ENCODE peak calls at places on chromosomes 7 and 10, in five cellular contexts. C is HepG2, S is GM12878, H is upper lobe of left lung, U is K562. J is an unnamed sample.

GRCh38 chr7:153017197-153017596 is 257.6 kb downstream of the ACTR3B start:
- ATAC-seq in C (peak; percentile 90), S (no peak), H (no peak), U (peak; percentile 66), J (no peak)

GRCh38 chr7:3560495-3560894 is 259.4 kb downstream of the SDK1 start:
- ATAC-seq in C (no peak), S (no peak), H (no peak), U (no peak), J (no peak)

GRCh38 chr7:3559178-3559765 is 258.2 kb downstream of the SDK1 start:
- ATAC-seq in C (no peak), S (no peak), H (no peak), U (no peak), J (peak; percentile 79)

GRCh38 chr7:157151626-157152339 is 13.1 kb downstream of the UBE3C start:
- ATAC-seq in C (no peak), S (no peak), H (no peak), U (no peak), J (no peak)

GRCh38 chr7:104124469-104124868 is 83.3 kb downstream of the ORC5 start:
- ATAC-seq in C (no peak), S (no peak), H (no peak), U (no peak), J (no peak)

GRCh38 chr10:30553018-30553624 is 76.4 kb downstream of the LYZL2 start:
- ATAC-seq in C (peak; percentile 32), S (no peak), H (no peak), U (peak; percentile 89), J (no peak)

GRCh38 chr10:51117794-51118193 is 43.5 kb downstream of the PRKG1 start:
- ATAC-seq in C (no peak), S (no peak), H (no peak), U (no peak), J (no peak)

GRCh38 chr10:43212043-43212721 is 54.7 kb downstream of the RASGEF1A start:
- ATAC-seq in C (no peak), S (no peak), H (no peak), U (no peak), J (peak; percentile 22)

GRCh38 chr7:24882989-24883631 is 96.9 kb downstream of the OSBPL3 start:
- ATAC-seq in C (no peak), S (no peak), H (no peak), U (no peak), J (peak; percentile 71)

GRCh38 chr7:117717341-117717740 is 155.9 kb downstream of the CTTNBP2 start:
- ATAC-seq in C (no peak), S (no peak), H (no peak), U (no peak), J (no peak)

GRCh38 chr7:104973227-104973626 is 40.8 kb upstream of the KMT2E start:
- ATAC-seq in C (no peak), S (no peak), H (no peak), U (peak; percentile 28), J (no peak)

GRCh38 chr10:44043646-44044368 is 341.1 kb downstream of the CXCL12 start:
- ATAC-seq in C (no peak), S (no peak), H (no peak), U (no peak), J (peak; percentile 50)

GRCh38 chr10:71161429-71161828 is 50.9 kb upstream of the UNC5B start:
- ATAC-seq in C (no peak), S (peak; percentile 40), H (no peak), U (peak; percentile 71), J (no peak)

GRCh38 chr7:101743241-101743994 is 74.0 kb upstream of the CUX1 start:
- ATAC-seq in C (peak; percentile 69), S (peak; percentile 57), H (peak; percentile 54), U (peak; percentile 85), J (peak; percentile 72)

GRCh38 chr10:107013258-107014001 is 151.1 kb downstream of the SORCS1 start:
- ATAC-seq in C (no peak), S (no peak), H (no peak), U (peak; percentile 91), J (no peak)

GRCh38 chr7:4085937-4086691 is 596.0 kb upstream of the FOXK1 start:
- ATAC-seq in C (no peak), S (no peak), H (no peak), U (no peak), J (no peak)

GRCh38 chr10:103835121-103836045 is 20.0 kb downstream of the SH3PXD2A start:
- ATAC-seq in C (no peak), S (no peak), H (peak; percentile 2), U (no peak), J (peak; percentile 84)

GRCh38 chr10:59324597-59324996 is 37.8 kb downstream of the FAM13C start:
- ATAC-seq in C (no peak), S (no peak), H (no peak), U (no peak), J (no peak)

GRCh38 chr7:34158311-34158710 is 253.0 kb downstream of the BMPER start:
- ATAC-seq in C (peak; percentile 71), S (no peak), H (no peak), U (no peak), J (peak; percentile 86)

GRCh38 chr10:123417414-123417813 is 248.7 kb upstream of the GPR26 start:
- ATAC-seq in C (no peak), S (no peak), H (no peak), U (no peak), J (no peak)

GRCh38 chr10:17024461-17024860 is 105.2 kb downstream of the CUBN start:
- ATAC-seq in C (no peak), S (no peak), H (no peak), U (no peak), J (no peak)

GRCh38 chr10:47024399-47025252 is 113.4 kb downstream of the PTPN20 start:
- ATAC-seq in C (peak; percentile 90), S (peak; percentile 97), H (no peak), U (peak; percentile 93), J (peak; percentile 43)

DNA sequence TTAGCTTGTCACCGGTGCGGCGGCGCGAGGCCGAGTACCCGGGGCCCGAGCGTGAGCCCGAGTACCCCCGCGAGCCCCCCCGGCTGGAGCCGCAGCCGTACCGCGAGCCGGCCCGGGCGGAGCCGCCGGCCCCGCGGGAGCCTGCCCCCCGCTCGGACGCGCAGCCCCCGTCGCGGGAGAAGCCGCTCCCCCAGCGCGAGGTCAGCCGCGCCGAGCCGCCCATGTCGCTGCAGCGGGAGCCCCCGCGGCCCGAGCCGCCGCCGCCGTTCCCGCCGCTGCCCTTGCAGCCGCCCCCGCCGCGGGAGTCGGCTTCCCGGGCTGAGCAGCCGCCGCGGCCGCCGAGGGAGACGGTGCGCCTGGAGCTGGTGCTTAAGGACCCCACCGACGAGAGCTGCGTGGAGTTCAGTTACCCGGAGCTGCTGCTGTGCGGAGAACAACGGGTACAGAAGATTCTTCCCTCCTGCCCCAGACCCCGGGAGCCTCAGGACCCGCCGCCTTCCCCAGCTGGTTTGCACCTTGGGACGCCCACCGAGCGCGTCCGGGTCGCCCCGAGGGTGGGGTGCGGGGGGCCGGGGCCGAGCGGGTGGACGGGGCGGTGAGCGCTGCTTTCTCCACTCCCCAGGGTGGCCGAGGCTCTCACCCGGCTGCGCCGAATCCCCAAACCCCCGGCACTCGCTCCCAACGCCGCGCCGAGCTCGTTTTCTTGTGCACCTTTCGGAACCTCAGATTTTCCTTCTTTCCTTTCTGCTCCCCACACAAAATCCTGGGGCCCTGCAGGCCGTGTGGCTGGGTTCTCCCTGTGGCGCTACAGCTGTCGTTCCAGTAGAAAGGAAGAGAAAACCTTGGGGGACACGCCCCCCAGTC is 708 bp downstream of the UBN2 start:
- ATAC-seq in C (peak; percentile 35), S (peak; percentile 12), H (no peak), U (peak; percentile 62), J (peak; percentile 59)
- TF ChIP-seq POLR2AphosphoS5 in C (no peak), S (no peak), H (no peak), U (no peak), J (no peak)

GRCh38 chr7:133481676-133482075 is 228.8 kb downstream of the EXOC4 start:
- ATAC-seq in C (no peak), S (no peak), H (no peak), U (peak; percentile 82), J (no peak)
- H3K4me1 ChIP-seq in C (peaks cover 7% of the 10 kb centered on the region), S (no peaks in the 10 kb centered on the region), H (no peaks in the 10 kb centered on the region), U (no peaks in the 10 kb centered on the region), J (no peaks in the 10 kb centered on the region)

DNA sequence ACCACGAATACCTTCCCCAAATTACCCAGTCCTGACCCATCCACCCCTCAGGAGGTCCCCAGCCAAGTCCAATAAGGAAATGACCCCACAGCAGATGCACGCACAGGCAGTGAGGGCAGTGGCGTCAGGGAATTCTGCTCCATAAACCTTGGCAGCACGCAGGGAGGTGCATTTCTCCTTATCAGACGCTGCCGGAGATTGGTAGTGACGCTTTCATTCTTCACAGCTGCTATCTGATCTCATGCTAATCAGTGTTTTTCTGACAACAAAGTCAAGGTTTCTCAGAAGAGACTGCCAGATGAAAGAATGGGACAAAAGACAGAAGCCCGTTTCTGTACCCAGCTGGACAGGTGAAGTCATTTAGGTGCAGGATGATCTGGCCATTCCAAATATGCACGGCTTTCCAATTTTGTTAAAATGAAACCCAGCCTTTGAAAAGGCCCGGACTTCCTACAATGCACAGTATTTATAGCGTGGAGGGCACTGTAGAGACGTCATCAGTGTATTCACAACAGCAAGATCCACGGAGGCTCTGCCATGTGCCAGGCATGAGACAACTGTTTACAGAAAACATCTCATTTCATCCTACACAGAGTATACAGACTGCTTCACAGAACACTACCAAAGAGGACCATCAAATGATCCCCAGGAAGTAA is 35.3 kb downstream of the DIP2C start:
- ATAC-seq in C (no peak), S (no peak), H (no peak), U (no peak), J (no peak)
- TF ChIP-seq EP300 in C (no peak), S (no peak), H (no peak), U (no peak), J (no peak)

GRCh38 chr10:132626019-132626760 is 88.6 kb downstream of the INPP5A start:
- ATAC-seq in C (no peak), S (no peak), H (no peak), U (no peak), J (no peak)

GRCh38 chr10:132624847-132625839 is 87.6 kb downstream of the INPP5A start:
- ATAC-seq in C (no peak), S (peak; percentile 76), H (peak; percentile 19), U (no peak), J (peak; percentile 21)

GRCh38 chr10:132628966-132629900 is 91.6 kb downstream of the INPP5A start:
- ATAC-seq in C (no peak), S (no peak), H (no peak), U (no peak), J (no peak)

GRCh38 chr10:132627736-132628512 is 90.3 kb downstream of the INPP5A start:
- ATAC-seq in C (no peak), S (no peak), H (peak; percentile 24), U (peak; percentile 74), J (peak; percentile 20)

DNA sequence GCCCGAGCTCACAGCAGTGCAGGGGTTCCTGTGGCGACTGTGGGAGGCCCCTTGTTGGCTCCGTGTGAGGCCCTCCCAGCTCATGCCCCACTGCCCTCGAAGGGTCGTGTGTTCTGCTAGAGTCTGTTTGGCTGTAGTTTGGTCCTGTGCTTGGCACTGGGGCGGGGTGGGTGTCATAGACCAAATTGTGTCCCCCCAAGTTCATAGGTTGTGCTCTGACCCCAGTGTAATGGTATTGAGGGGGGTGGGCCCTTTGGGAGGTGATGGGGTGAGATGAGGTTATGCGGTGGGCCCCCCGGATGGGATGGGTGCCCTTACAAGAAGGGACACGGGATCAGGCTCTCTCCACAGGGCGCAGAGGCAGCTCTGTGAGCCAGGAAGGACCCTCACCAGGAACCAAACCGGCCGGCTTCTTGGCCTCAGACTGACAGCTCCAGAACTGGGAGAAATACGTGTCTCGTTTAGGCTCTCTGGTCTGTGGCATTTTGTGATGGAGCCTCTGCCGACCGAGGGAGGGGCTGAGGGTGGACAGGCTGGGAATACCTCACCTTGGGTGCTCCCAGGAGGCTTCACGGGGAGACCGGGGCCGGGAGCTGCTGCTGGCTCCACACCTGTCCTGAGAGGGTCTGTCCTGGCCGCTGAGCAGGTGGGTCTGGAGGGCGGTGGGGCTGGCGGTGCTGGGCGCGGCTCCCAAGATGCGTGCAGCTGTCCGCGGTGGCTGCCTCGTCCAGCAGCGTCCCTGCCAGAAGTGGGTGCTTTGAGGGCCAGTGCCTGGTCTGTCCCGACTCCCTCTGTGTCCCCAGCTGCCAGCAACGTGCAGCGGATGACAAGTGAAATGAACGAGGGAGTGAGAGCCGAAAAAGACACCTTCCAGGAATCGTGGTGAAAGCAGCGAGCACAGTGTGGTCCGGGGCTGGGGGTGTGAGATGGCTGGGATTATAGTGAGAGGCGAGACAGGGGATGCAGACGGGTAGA is 89.5 kb downstream of the INPP5A start:
- ATAC-seq in C (no peak), S (no peak), H (no peak), U (peak; percentile 36), J (no peak)
- TF ChIP-seq POLR2AphosphoS5 in C (no peak), S (no peak), H (no peak), U (no peak), J (no peak)

J was measured in gastroesophageal sphincter.